ENCODE peak calls at places on chromosome 20, in four cellular contexts. O is amygdala, B is caudate nucleus, P is glutamatergic neuron. X is an unnamed sample.

GRCh38 chr20:20003088-20003954 is 13.8 kb upstream of the NAA20 start:
- DNase-seq in O (no peak), B (peak; percentile 40), P (no peak), X (no peak)

GRCh38 chr20:2333821-2334220 is 38.0 kb downstream of the TGM3 start:
- DNase-seq in O (no peak), B (no peak), P (no peak), X (no peak)

GRCh38 chr20:63394069-63394468 is 32.9 kb upstream of the CHRNA4 start:
- DNase-seq in O (no peak), B (no peak), P (no peak), X (no peak)

GRCh38 chr20:36273414-36274247 is 32.5 kb upstream of the DLGAP4 start:
- DNase-seq in O (no peak), B (no peak), P (no peak), X (no peak)

GRCh38 chr20:56308036-56308435 is 50.7 kb upstream of the FAM210B start:
- DNase-seq in O (no peak), B (no peak), P (no peak), X (no peak)

GRCh38 chr20:6599876-6600275 is 167.6 kb upstream of the BMP2 start:
- DNase-seq in O (no peak), B (no peak), P (no peak), X (no peak)

GRCh38 chr20:58851221-58851968 is 693 bp upstream of the GNAS-AS1 start:
- DNase-seq in O (no peak), B (no peak), P (peak; percentile 35), X (no peak)

GRCh38 chr20:61998343-61999121 is 67.1 kb downstream of the TAF4 start:
- DNase-seq in O (no peak), B (no peak), P (peak; percentile 66), X (no peak)

GRCh38 chr20:33359399-33360261 is 41.7 kb downstream of the CDK5RAP1 start:
- DNase-seq in O (no peak), B (no peak), P (no peak), X (no peak)

GRCh38 chr20:62715201-62715600 is 6.6 kb downstream of the NTSR1 start:
- DNase-seq in O (no peak), B (no peak), P (no peak), X (no peak)

GRCh38 chr20:50379049-50379990 is 130.9 kb upstream of the PTPN1 start:
- DNase-seq in O (no peak), B (no peak), P (no peak), X (no peak)

GRCh38 chr20:6299451-6299850 is 176.6 kb upstream of the FERMT1 start:
- DNase-seq in O (no peak), B (no peak), P (no peak), X (no peak)

GRCh38 chr20:24685736-24686135 is 216.3 kb downstream of the SYNDIG1 start:
- DNase-seq in O (no peak), B (no peak), P (no peak), X (no peak)

GRCh38 chr20:48012401-48012974 is 227.2 kb upstream of the SULF2 start:
- DNase-seq in O (no peak), B (no peak), P (no peak), X (no peak)

GRCh38 chr20:46011631-46012482 is 3.1 kb downstream of the MMP9 start:
- DNase-seq in O (no peak), B (no peak), P (no peak), X (no peak)

GRCh38 chr20:53981752-53982437 is 88.5 kb downstream of the BCAS1 start:
- DNase-seq in O (no peak), B (no peak), P (no peak), X (no peak)

GRCh38 chr20:22379472-22379871 is 204.9 kb downstream of the FOXA2 start:
- DNase-seq in O (no peak), B (no peak), P (no peak), X (no peak)

GRCh38 chr20:16759161-16759523 is 11.0 kb downstream of the OTOR start:
- DNase-seq in O (no peak), B (no peak), P (no peak), X (no peak)

GRCh38 chr20:49161428-49162152 is 26.5 kb downstream of the STAU1 start:
- DNase-seq in O (no peak), B (no peak), P (no peak), X (no peak)

GRCh38 chr20:62361799-62362589 is 5.1 kb downstream of the LAMA5 start:
- DNase-seq in O (no peak), B (no peak), P (no peak), X (no peak)

GRCh38 chr20:31836853-31837608 is 8.4 kb downstream of the FOXS1 start:
- DNase-seq in O (no peak), B (no peak), P (no peak), X (no peak)

GRCh38 chr20:37911838-37912273 is 8.9 kb downstream of the VSTM2L start:
- DNase-seq in O (no peak), B (no peak), P (peak; percentile 64), X (no peak)

GRCh38 chr20:22583773-22584629 is at the start of gene FOXA2:
- DNase-seq in O (no peak), B (no peak), P (no peak), X (no peak)

GRCh38 chr20:17140894-17141293 is 85.9 kb upstream of the PCSK2 start:
- DNase-seq in O (no peak), B (no peak), P (no peak), X (no peak)

GRCh38 chr20:11098888-11099287 is 425.1 kb upstream of the JAG1 start:
- DNase-seq in O (no peak), B (no peak), P (no peak), X (no peak)

X was measured in GDM1.